ENCODE peak calls at places on chromosomes 6 and 20, in ten cellular contexts. M is left ventricle myocardium inferior, G is epithelial cell of esophagus, A is Calu3, R is fibroblast of mammary gland, Q is suprapubic skin, Z is ovary, U is neural crest cell, L is GM10248, P is testis. E is an unnamed sample.

GRCh38 chr6:13014551-13015378 is 298.2 kb downstream of the PHACTR1 start:
- DNase-seq in M (peak; percentile 34), G (peak; percentile 13), A (no peak), R (no peak), Q (no peak), Z (no peak), U (no peak), L (no peak), P (peak; percentile 22), E (peak; percentile 24)

GRCh38 chr20:59809630-59810375 is 123.6 kb downstream of the SYCP2 start:
- DNase-seq in M (no peak), G (no peak), A (no peak), R (no peak), Q (peak; percentile 13), Z (no peak), U (no peak), L (no peak), P (no peak), E (no peak)

GRCh38 chr6:40889137-40889832 is 149.7 kb downstream of the UNC5CL start:
- DNase-seq in M (no peak), G (no peak), A (no peak), R (no peak), Q (no peak), Z (no peak), U (no peak), L (no peak), P (no peak), E (no peak)

GRCh38 chr6:119587537-119587936 is 238.0 kb upstream of the MAN1A1 start:
- DNase-seq in M (no peak), G (peak; percentile 74), A (peak; percentile 28), R (peak; percentile 73), Q (no peak), Z (no peak), U (no peak), L (no peak), P (no peak), E (no peak)

GRCh38 chr20:4569092-4569491 is 152.6 kb upstream of the PRND start:
- DNase-seq in M (no peak), G (no peak), A (no peak), R (no peak), Q (no peak), Z (no peak), U (no peak), L (no peak), P (no peak), E (no peak)

GRCh38 chr6:37579444-37580067 is 79.9 kb upstream of the CCDC167 start:
- DNase-seq in M (no peak), G (no peak), A (no peak), R (no peak), Q (no peak), Z (no peak), U (no peak), L (no peak), P (no peak), E (no peak)

GRCh38 chr6:20644667-20645370 is 110.6 kb downstream of the CDKAL1 start:
- DNase-seq in M (no peak), G (peak; percentile 28), A (no peak), R (peak; percentile 26), Q (no peak), Z (no peak), U (no peak), L (no peak), P (no peak), E (no peak)

GRCh38 chr20:11377761-11378160 is 539.9 kb upstream of the BTBD3 start:
- DNase-seq in M (no peak), G (no peak), A (no peak), R (no peak), Q (no peak), Z (no peak), U (no peak), L (no peak), P (no peak), E (no peak)

GRCh38 chr6:170137176-170137891 is 153.5 kb downstream of the DLL1 start:
- DNase-seq in M (peak; percentile 58), G (no peak), A (no peak), R (peak; percentile 77), Q (peak; percentile 66), Z (peak; percentile 35), U (no peak), L (no peak), P (peak; percentile 58), E (no peak)

GRCh38 chr20:44597930-44598329 is 15.6 kb downstream of the PKIG start:
- DNase-seq in M (no peak), G (no peak), A (no peak), R (no peak), Q (no peak), Z (no peak), U (no peak), L (no peak), P (no peak), E (no peak)

GRCh38 chr20:44600301-44600700 is 17.9 kb downstream of the PKIG start:
- DNase-seq in M (no peak), G (no peak), A (no peak), R (no peak), Q (no peak), Z (no peak), U (no peak), L (no peak), P (no peak), E (no peak)

GRCh38 chr20:44597516-44597915 is 15.1 kb downstream of the PKIG start:
- DNase-seq in M (no peak), G (no peak), A (no peak), R (no peak), Q (no peak), Z (no peak), U (no peak), L (no peak), P (no peak), E (no peak)

GRCh38 chr20:44599715-44600114 is 17.3 kb downstream of the PKIG start:
- DNase-seq in M (no peak), G (no peak), A (no peak), R (no peak), Q (no peak), Z (no peak), U (no peak), L (no peak), P (no peak), E (no peak)

DNA sequence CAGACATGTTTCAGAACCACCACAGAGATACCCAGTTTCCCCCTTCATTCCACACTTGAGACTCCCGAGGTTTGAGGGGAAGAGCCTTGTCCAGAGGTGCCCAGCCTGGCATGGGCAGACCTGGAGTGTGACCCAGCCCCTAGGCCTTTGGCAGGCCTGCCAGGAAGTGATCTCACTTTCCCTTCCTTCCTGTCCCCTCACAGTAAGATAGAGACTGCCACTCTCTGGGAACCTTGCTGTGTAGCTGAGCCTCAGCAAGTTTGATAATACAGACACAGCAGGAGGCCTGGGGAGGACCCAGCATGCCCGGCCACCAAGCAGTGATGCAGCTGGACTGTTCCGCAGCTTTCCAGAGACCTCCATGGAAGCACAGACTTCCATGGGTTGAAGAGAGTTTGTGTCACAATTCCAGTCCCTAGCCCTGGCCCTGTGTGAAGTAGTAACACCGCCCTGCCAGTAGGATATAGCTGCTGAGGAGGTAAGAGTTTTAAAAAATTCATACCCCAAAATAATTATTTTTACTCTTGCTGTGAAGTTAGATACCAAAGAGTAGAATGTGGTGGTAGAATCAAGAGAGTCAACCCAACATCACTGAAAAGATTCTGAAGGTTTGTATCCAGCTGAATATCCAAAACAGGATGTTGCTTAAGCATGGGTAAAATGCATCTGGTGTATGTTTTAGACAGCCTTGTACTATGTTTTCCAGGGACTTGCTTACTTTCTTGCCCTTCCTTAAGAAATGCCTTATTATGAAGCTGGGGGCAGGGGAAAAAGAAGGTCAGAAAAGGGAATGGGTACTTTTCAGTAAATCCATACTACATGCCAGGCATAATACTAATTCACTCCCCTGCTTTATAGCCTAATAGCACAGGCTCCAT is 16.3 kb downstream of the PKIG start:
- DNase-seq in M (peak; percentile 63), G (no peak), A (no peak), R (no peak), Q (no peak), Z (no peak), U (no peak), L (no peak), P (no peak), E (no peak)
- TF ChIP-seq CTCF in M (peak; percentile 33), G (no peak), A (no peak), R (no peak), Q (no peak), Z (no peak), U (no peak), L (peak; percentile 14), P (no peak), E (no peak)

GRCh38 chr20:57667385-57667784 is 42.4 kb downstream of the PMEPA1 start:
- DNase-seq in M (no peak), G (no peak), A (no peak), R (no peak), Q (no peak), Z (no peak), U (no peak), L (no peak), P (no peak), E (no peak)
- TF ChIP-seq CTCF in M (no peak), G (no peak), A (no peak), R (no peak), Q (no peak), Z (no peak), U (no peak), L (no peak), P (no peak), E (no peak)

DNA sequence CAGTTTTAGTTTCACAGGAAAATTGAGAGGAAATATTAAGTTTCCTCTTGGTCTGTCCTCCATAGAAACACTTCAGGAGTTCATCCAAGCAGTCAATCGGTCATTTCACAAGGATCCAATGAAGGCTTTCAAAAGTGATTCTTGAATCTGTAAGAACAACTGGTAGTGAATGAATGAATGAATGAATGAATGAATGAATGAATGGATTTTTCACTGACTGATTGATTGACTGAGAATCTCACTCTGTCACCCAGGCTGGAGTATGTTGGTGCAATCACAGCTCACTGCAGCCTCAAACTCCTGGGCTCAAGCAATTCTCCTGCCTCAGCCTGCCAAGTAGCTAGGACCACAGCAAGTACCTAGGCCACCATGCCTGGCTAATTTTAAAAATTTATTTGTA is 39.4 kb upstream of the TAF8 start:
- DNase-seq in M (no peak), G (no peak), A (no peak), R (no peak), Q (no peak), Z (no peak), U (no peak), L (no peak), P (no peak), E (no peak)
- TF ChIP-seq CTCF in M (no peak), G (no peak), A (no peak), R (no peak), Q (no peak), Z (no peak), U (no peak), L (no peak), P (no peak), E (no peak)

DNA sequence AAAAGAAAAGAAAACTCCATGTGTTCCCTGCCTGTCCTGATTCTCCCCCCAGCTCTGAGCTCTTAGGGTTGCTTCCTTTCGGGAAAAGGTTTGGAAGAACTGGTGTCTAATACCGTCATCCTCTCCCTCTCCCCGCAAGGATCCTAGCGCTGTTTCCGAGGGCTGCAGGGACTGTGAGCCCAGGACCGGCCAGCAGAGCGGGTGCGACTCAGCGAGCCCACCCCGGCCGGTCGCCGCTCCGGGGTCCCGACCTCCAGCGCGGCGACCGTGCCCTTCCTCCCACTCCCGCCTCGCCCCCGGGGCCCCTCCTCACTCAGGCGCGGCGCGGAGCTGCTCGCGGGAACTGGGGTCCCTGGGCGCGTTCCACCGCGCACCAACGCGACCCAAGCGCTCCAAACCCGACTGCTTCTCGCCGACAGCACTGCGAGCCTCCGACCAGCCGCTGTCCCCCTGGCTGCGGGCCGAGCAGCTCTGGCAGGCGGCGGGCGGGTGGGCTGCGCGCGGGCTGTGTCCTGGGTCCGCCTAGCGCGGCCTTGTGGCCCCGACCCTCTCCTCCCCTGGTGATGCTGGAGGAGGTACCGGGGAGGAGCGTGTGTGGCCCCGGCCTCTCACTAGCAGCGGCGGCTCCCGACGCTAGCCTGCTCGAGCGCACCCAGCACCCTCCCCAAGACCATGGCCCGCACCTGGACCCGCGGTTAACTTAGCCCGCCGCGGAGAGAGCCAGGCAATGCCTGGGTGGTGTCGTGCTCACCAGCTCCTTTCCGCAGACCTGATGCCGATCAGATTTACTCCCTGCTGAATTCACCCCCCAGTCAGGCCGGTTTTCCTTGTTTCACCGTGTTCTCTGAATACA is at the start of gene PLA2G7:
- DNase-seq in M (peak; percentile 17), G (peak; percentile 66), A (peak; percentile 57), R (peak; percentile 18), Q (no peak), Z (no peak), U (peak; percentile 38), L (no peak), P (peak; percentile 37), E (peak; percentile 35)
- TF ChIP-seq CTCF in M (no peak), G (no peak), A (no peak), R (no peak), Q (no peak), Z (no peak), U (no peak), L (no peak), P (no peak), E (peak; percentile 25)

E was measured in progenitor cell of endocrine pancreas.